ENCODE peak calls at places on chromosomes 11 and 22, in five cellular contexts. One of them, this sample, is unnamed.

GRCh38 chr11:123233978-123234340 is 38.9 kb upstream of the CLMP start:
- DNase-seq in neuronal stem cell: no peak
- DNase-seq in lung: no peak
- DNase-seq in GM12865: no peak
- DNase-seq in adipocyte: no peak
- DNase-seq in this sample: no peak

GRCh38 chr11:23226331-23226909 is 366.1 kb upstream of the CCDC179 start:
- DNase-seq in neuronal stem cell: no peak
- DNase-seq in lung: no peak
- DNase-seq in adipocyte: peak; percentile 41
- DNase-seq in GM12865: no peak
- DNase-seq in this sample: peak; percentile 45

GRCh38 chr22:50712341-50713007 is 25.5 kb upstream of the ACR start:
- DNase-seq in lung: no peak
- DNase-seq in GM12865: no peak
- DNase-seq in adipocyte: no peak
- DNase-seq in neuronal stem cell: no peak
- DNase-seq in this sample: no peak

GRCh38 chr22:33883561-33883960 is 36.7 kb downstream of the LARGE1 start:
- DNase-seq in adipocyte: no peak
- DNase-seq in lung: no peak
- DNase-seq in GM12865: peak; percentile 70
- DNase-seq in neuronal stem cell: no peak
- DNase-seq in this sample: no peak

GRCh38 chr11:77647906-77648305 is 10.3 kb upstream of the CLNS1A start:
- DNase-seq in neuronal stem cell: no peak
- DNase-seq in adipocyte: no peak
- DNase-seq in lung: no peak
- DNase-seq in GM12865: no peak
- DNase-seq in this sample: no peak

GRCh38 chr11:17684550-17684949 is 34.8 kb upstream of the MYOD1 start:
- DNase-seq in adipocyte: no peak
- DNase-seq in GM12865: no peak
- DNase-seq in neuronal stem cell: no peak
- DNase-seq in lung: no peak
- DNase-seq in this sample: no peak

GRCh38 chr11:26944866-26945664 is 48.8 kb upstream of the FIBIN start:
- DNase-seq in lung: no peak
- DNase-seq in GM12865: no peak
- DNase-seq in adipocyte: peak; percentile 68
- DNase-seq in neuronal stem cell: no peak
- DNase-seq in this sample: peak; percentile 41

GRCh38 chr22:25377699-25378098 is 158.3 kb downstream of the CRYBB2 start:
- DNase-seq in adipocyte: no peak
- DNase-seq in GM12865: no peak
- DNase-seq in neuronal stem cell: no peak
- DNase-seq in lung: no peak
- DNase-seq in this sample: no peak

GRCh38 chr11:26704249-26704648 is 17.6 kb downstream of the SLC5A12 start:
- DNase-seq in adipocyte: peak; percentile 11
- DNase-seq in lung: no peak
- DNase-seq in GM12865: no peak
- DNase-seq in neuronal stem cell: no peak
- DNase-seq in this sample: no peak

GRCh38 chr11:19673924-19674390 is 38.7 kb upstream of the NAV2 start:
- DNase-seq in neuronal stem cell: peak; percentile 37
- DNase-seq in GM12865: no peak
- DNase-seq in adipocyte: no peak
- DNase-seq in lung: peak; percentile 76
- DNase-seq in this sample: no peak

GRCh38 chr11:94544582-94544831 is 786 bp downstream of the FUT4 start:
- DNase-seq in lung: no peak
- DNase-seq in neuronal stem cell: no peak
- DNase-seq in GM12865: no peak
- DNase-seq in adipocyte: no peak
- DNase-seq in this sample: no peak

GRCh38 chr11:92528051-92528450 is 303.4 kb downstream of the FAT3 start:
- DNase-seq in lung: no peak
- DNase-seq in adipocyte: peak; percentile 2
- DNase-seq in neuronal stem cell: no peak
- DNase-seq in GM12865: no peak
- DNase-seq in this sample: peak; percentile 48

GRCh38 chr22:49195636-49196035 is 632.0 kb downstream of the BRD1 start:
- DNase-seq in GM12865: no peak
- DNase-seq in lung: no peak
- DNase-seq in neuronal stem cell: no peak
- DNase-seq in adipocyte: no peak
- DNase-seq in this sample: no peak

GRCh38 chr22:47213571-47214230 is 451.3 kb downstream of the TBC1D22A start:
- DNase-seq in GM12865: peak; percentile 52
- DNase-seq in adipocyte: peak; percentile 12
- DNase-seq in lung: peak; percentile 30
- DNase-seq in neuronal stem cell: no peak
- DNase-seq in this sample: no peak

GRCh38 chr11:71252782-71253730 is 679 bp upstream of the SHANK2 start:
- DNase-seq in adipocyte: peak; percentile 53
- DNase-seq in GM12865: no peak
- DNase-seq in lung: peak; percentile 46
- DNase-seq in neuronal stem cell: no peak
- DNase-seq in this sample: no peak

GRCh38 chr11:65778901-65779668 is 1.7 kb downstream of the AP5B1 start:
- DNase-seq in adipocyte: no peak
- DNase-seq in neuronal stem cell: no peak
- DNase-seq in GM12865: no peak
- DNase-seq in lung: no peak
- DNase-seq in this sample: no peak
- H3K4me3 ChIP-seq in adipocyte: peak overlapping the region; percentile 97
- H3K4me3 ChIP-seq in neuronal stem cell: peak overlapping the region; percentile 54
- H3K4me3 ChIP-seq in GM12865: peak overlapping the region; percentile 70
- H3K4me3 ChIP-seq in lung: peak overlapping the region; percentile 79
- H3K4me3 ChIP-seq in this sample: peak overlapping the region; percentile 77

DNA sequence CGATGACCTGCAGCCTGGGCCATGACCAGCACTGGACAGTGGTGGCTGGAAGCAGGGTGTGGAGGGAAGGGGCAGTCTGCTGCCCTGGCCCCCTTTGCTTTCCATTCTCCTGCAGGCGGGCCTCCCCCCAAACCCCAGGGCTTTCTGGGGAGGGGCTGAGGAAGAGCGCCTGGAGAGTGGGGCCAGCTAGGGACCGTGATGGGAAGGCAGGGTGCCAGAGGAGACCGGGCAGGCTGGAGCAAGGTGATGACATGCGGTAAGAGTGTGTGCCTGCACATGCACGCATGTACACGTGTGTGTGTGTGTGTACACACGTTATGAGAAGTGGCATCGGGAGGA is 7.8 kb downstream of the OAF start:
- DNase-seq in GM12865: no peak
- DNase-seq in lung: no peak
- DNase-seq in adipocyte: no peak
- DNase-seq in neuronal stem cell: no peak
- DNase-seq in this sample: no peak
- H3K4me3 ChIP-seq in GM12865: no peak overlapping the region
- H3K4me3 ChIP-seq in lung: no peak overlapping the region
- H3K4me3 ChIP-seq in adipocyte: no peak overlapping the region
- H3K4me3 ChIP-seq in neuronal stem cell: no peak overlapping the region
- H3K4me3 ChIP-seq in this sample: no peak overlapping the region

DNA sequence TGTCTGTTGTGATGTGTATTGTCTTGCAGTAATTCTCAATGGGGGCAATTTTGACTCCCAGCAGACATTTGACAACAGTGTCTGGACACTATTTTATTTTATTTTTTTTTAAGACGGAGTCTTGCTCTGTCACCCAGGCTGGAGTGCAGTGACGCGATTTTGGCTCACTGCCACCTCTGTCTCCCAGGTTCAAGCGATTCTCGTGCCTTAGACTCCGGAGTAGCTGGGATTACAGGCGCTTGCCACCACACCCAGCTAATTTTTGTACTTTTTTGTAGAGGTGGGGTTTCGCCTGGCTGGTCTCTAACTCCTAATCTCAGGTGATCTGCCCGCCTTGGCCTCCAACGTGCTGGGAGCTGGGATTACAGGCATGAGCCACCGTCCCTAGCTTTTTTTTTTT is 1.4 kb downstream of the RPS6KB2 start:
- DNase-seq in adipocyte: no peak
- DNase-seq in GM12865: no peak
- DNase-seq in lung: no peak
- DNase-seq in neuronal stem cell: no peak
- DNase-seq in this sample: no peak
- H3K4me3 ChIP-seq in adipocyte: peak overlapping the region; percentile 100
- H3K4me3 ChIP-seq in GM12865: no peak overlapping the region
- H3K4me3 ChIP-seq in lung: no peak overlapping the region
- H3K4me3 ChIP-seq in neuronal stem cell: peak overlapping the region; percentile 88
- H3K4me3 ChIP-seq in this sample: no peak overlapping the region

GRCh38 chr11:32435511-32435946 is at the start of gene WT1:
- DNase-seq in neuronal stem cell: no peak
- DNase-seq in adipocyte: no peak
- DNase-seq in lung: no peak
- DNase-seq in GM12865: no peak
- DNase-seq in this sample: no peak

GRCh38 chr11:32435947-32436750 is 810 bp upstream of the WT1 start:
- DNase-seq in adipocyte: no peak
- DNase-seq in neuronal stem cell: no peak
- DNase-seq in lung: no peak
- DNase-seq in GM12865: no peak
- DNase-seq in this sample: no peak

GRCh38 chr11:32434387-32435151 is 770 bp downstream of the WT1 start:
- DNase-seq in GM12865: no peak
- DNase-seq in neuronal stem cell: no peak
- DNase-seq in adipocyte: no peak
- DNase-seq in lung: no peak
- DNase-seq in this sample: no peak

GRCh38 chr11:32434116-32434386 is 1.3 kb downstream of the WT1 start:
- DNase-seq in adipocyte: no peak
- DNase-seq in GM12865: no peak
- DNase-seq in lung: no peak
- DNase-seq in neuronal stem cell: no peak
- DNase-seq in this sample: no peak

DNA sequence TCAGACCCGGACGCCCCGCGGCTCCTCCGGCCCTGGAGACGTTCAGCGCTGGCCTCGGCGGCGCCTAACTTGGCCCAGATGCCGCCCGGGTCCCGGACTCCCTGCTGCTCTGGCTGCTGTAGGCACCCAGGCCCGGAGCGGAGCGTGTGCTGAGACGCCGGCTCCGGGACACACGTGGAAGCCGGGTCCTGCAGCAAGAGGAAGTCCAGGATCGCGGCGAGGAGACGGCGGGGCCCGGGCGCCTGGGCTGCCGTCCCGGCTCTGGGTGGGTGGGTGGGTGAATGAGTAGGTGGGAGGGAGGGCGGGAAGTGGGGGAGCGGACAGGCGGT is 223 bp downstream of the WT1 start:
- DNase-seq in adipocyte: no peak
- DNase-seq in neuronal stem cell: no peak
- DNase-seq in GM12865: no peak
- DNase-seq in lung: no peak
- DNase-seq in this sample: no peak
- H3K4me3 ChIP-seq in adipocyte: no peak overlapping the region
- H3K4me3 ChIP-seq in neuronal stem cell: no peak overlapping the region
- H3K4me3 ChIP-seq in GM12865: no peak overlapping the region
- H3K4me3 ChIP-seq in lung: no peak overlapping the region
- H3K4me3 ChIP-seq in this sample: no peak overlapping the region

GRCh38 chr22:19756288-19757128 is 4.1 kb upstream of the TBX1 start:
- DNase-seq in lung: peak; percentile 61
- DNase-seq in neuronal stem cell: no peak
- DNase-seq in adipocyte: peak; percentile 18
- DNase-seq in GM12865: peak; percentile 62
- DNase-seq in this sample: no peak

GRCh38 chr22:19758896-19759458 is 1.6 kb upstream of the TBX1 start:
- DNase-seq in GM12865: no peak
- DNase-seq in lung: no peak
- DNase-seq in adipocyte: no peak
- DNase-seq in neuronal stem cell: no peak
- DNase-seq in this sample: no peak

GRCh38 chr22:19759459-19759993 is 1.1 kb upstream of the TBX1 start:
- DNase-seq in lung: no peak
- DNase-seq in adipocyte: no peak
- DNase-seq in neuronal stem cell: no peak
- DNase-seq in GM12865: no peak
- DNase-seq in this sample: no peak

GRCh38 chr22:19757140-19757984 is 3.2 kb upstream of the TBX1 start:
- DNase-seq in lung: no peak
- DNase-seq in GM12865: no peak
- DNase-seq in adipocyte: no peak
- DNase-seq in neuronal stem cell: no peak
- DNase-seq in this sample: no peak

DNA sequence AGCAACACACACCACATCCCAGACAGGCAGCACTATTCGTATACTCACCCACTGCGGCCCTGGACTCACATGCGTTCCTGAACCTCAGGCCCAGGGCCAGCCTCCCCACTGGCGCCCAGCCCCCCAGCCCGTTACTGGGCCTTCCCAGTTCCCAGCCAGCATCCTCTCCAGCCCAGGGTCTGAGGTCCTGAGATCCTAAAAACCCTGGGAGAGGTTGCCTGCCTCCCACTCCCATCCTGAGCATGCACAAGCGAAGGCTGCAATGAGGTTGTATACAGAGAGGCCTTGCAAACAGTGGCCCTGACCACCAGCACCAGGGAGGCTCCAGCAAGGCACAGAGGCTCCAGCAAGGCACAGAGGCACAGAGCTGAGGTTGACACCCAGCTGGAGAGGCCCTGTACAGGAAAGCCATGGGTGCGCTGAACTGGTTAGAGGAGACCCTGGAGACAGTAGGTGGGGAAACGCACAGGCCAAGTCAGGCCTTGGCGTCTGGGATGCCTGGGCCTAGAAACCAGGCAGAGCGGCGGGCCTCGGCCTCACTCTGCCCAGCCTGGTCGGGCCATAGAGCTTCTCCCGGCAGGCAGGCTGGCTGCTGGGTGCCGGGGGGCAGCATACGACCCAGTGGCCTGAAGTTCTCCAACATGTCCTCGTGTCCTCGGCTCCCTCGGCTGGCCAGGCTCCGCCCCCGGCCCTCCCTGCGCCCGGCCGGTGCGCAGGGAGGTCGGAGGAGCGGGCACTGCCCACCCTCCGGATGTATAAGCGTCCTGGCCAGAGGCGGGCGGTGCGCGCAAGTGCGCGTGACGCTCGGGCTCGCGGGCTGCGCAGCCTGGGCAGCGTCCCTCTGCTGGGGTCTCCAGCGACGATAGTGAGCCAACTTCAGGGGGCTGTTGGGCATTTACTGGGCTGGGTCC is 2.3 kb upstream of the TBX1 start:
- DNase-seq in adipocyte: no peak
- DNase-seq in GM12865: no peak
- DNase-seq in lung: no peak
- DNase-seq in neuronal stem cell: no peak
- DNase-seq in this sample: no peak
- H3K4me3 ChIP-seq in adipocyte: no peak overlapping the region
- H3K4me3 ChIP-seq in GM12865: no peak overlapping the region
- H3K4me3 ChIP-seq in lung: no peak overlapping the region
- H3K4me3 ChIP-seq in neuronal stem cell: no peak overlapping the region
- H3K4me3 ChIP-seq in this sample: no peak overlapping the region

This sample was measured in skeletal muscle cell.